ENCODE peak calls at places on chromosomes 16 and 17, in eight cellular contexts. X is AG04449; O is activated naive CD4-positive, alpha-beta T cell; V is brain microvascular endothelial cell; C is mammary epithelial cell; M is tibial artery; Q is AG10803; Z is left cardiac atrium. W is an unnamed sample.

GRCh38 chr17:152860-153420 is 15.6 kb downstream of the SCGB1C2 start:
- DNase-seq in M (peak), C (no peak), Q (no peak), V (no peak), Z (peak), O (no peak), X (no peak), W (no peak)

GRCh38 chr16:57256601-57257395 is 11.7 kb downstream of the ARL2BP start:
- DNase-seq in V (no peak), Q (no peak), M (peak), O (no peak), Z (peak), X (no peak), C (no peak), W (no peak)

GRCh38 chr17:80263253-80264047 is 2.8 kb downstream of the RNF213 start:
- DNase-seq in X (peak), C (peak), Q (peak), Z (peak), M (peak), V (peak), O (peak), W (no peak)

GRCh38 chr16:76343761-76344160 is 66.6 kb downstream of the CNTNAP4 start:
- DNase-seq in V (no peak), Z (no peak), Q (no peak), M (no peak), O (no peak), X (no peak), C (no peak), W (no peak)

GRCh38 chr16:89431158-89431584 is 59.2 kb downstream of the ANKRD11 start:
- DNase-seq in C (no peak), Z (no peak), X (no peak), Q (peak), O (no peak), M (no peak), V (no peak), W (no peak)

GRCh38 chr16:2028620-2029220 is 2.0 kb downstream of the NHERF2 start:
- DNase-seq in C (no peak), M (no peak), X (no peak), Z (peak), O (no peak), Q (no peak), V (no peak), W (no peak)

GRCh38 chr17:57071991-57072944 is 12.8 kb upstream of the AKAP1 start:
- DNase-seq in Z (no peak), Q (no peak), X (no peak), O (no peak), C (no peak), V (no peak), M (no peak), W (no peak)

GRCh38 chr17:3594056-3594810 is 15.0 kb downstream of the TRPV1 start:
- DNase-seq in Z (peak), O (no peak), C (no peak), Q (peak), V (peak), X (no peak), M (no peak), W (peak)

GRCh38 chr17:44279586-44280344 is 11.8 kb upstream of the SLC4A1 start:
- DNase-seq in V (peak), O (no peak), Z (peak), Q (peak), X (peak), C (peak), M (peak), W (no peak)

GRCh38 chr16:50460538-50461399 is 87.4 kb upstream of the NKD1 start:
- DNase-seq in Q (no peak), X (no peak), O (no peak), V (no peak), C (no peak), Z (no peak), M (peak), W (peak)

W was measured in dorsolateral prefrontal cortex.